ENCODE peak calls at places on chromosomes 6 and 20, in ten cellular contexts. X is cardiac muscle cell; U is right atrium auricular region; R is neuronal stem cell; F is transverse colon; J is CD4-positive, CD25-positive, alpha-beta regulatory T cell; O is SJSA1; D is body of pancreas; T is lower lobe of right lung; P is K562. Q is an unnamed sample.

GRCh38 chr6:11538049-11538798 is 675 bp downstream of the TMEM170B start:
- DNase-seq in X (peak; percentile 56), U (no peak), R (peak; percentile 33), F (peak; percentile 17), J (peak; percentile 26), O (no peak), D (peak; percentile 41), T (peak; percentile 64), P (peak; percentile 30), Q (no peak)

GRCh38 chr6:27188206-27188884 is 59.2 kb upstream of the PRSS16 start:
- DNase-seq in X (peak; percentile 75), U (peak; percentile 83), R (peak; percentile 84), F (peak; percentile 70), J (peak; percentile 31), O (peak; percentile 84), D (peak; percentile 46), T (peak; percentile 59), P (peak; percentile 67), Q (peak; percentile 44)

GRCh38 chr6:25253371-25253770 is 25.8 kb upstream of the CARMIL1 start:
- DNase-seq in X (no peak), U (no peak), R (no peak), F (no peak), J (no peak), O (no peak), D (no peak), T (no peak), P (no peak), Q (no peak)

GRCh38 chr6:96075826-96076225 is 60.1 kb downstream of the FUT9 start:
- DNase-seq in X (no peak), U (no peak), R (no peak), F (no peak), J (no peak), O (peak; percentile 60), D (no peak), T (no peak), P (no peak), Q (no peak)

GRCh38 chr20:18496042-18496441 is 983 bp downstream of the RBBP9 start:
- DNase-seq in X (peak; percentile 7), U (no peak), R (no peak), F (no peak), J (no peak), O (no peak), D (no peak), T (no peak), P (no peak), Q (no peak)

GRCh38 chr6:128074561-128074960 is 173.7 kb upstream of the THEMIS start:
- DNase-seq in X (no peak), U (no peak), R (no peak), F (no peak), J (no peak), O (no peak), D (no peak), T (no peak), P (no peak), Q (no peak)

GRCh38 chr6:27472182-27472616 is 706 bp downstream of the ZNF184 start:
- DNase-seq in X (peak; percentile 51), U (peak; percentile 76), R (peak; percentile 65), F (peak; percentile 77), J (peak; percentile 74), O (no peak), D (peak; percentile 58), T (peak; percentile 66), P (peak; percentile 58), Q (peak; percentile 59)

GRCh38 chr6:34589633-34590139 is 33.6 kb upstream of the SPDEF start:
- DNase-seq in X (no peak), U (no peak), R (no peak), F (no peak), J (no peak), O (no peak), D (no peak), T (no peak), P (no peak), Q (no peak)

GRCh38 chr6:82525775-82526515 is 162.3 kb downstream of the TPBG start:
- DNase-seq in X (no peak), U (no peak), R (no peak), F (no peak), J (no peak), O (no peak), D (no peak), T (no peak), P (no peak), Q (no peak)

GRCh38 chr6:82521369-82521768 is 157.8 kb downstream of the TPBG start:
- DNase-seq in X (no peak), U (no peak), R (no peak), F (no peak), J (no peak), O (no peak), D (no peak), T (no peak), P (no peak), Q (no peak)

GRCh38 chr6:82524031-82524430 is 160.4 kb downstream of the TPBG start:
- DNase-seq in X (no peak), U (no peak), R (no peak), F (no peak), J (no peak), O (no peak), D (no peak), T (no peak), P (no peak), Q (no peak)
- H3K36me3 ChIP-seq in X (no peaks in the 10 kb centered on the region), U (no peaks in the 10 kb centered on the region), R (peaks cover 2% of the 10 kb centered on the region), F (no peaks in the 10 kb centered on the region), J (no peaks in the 10 kb centered on the region), O (no peaks in the 10 kb centered on the region), D (no peaks in the 10 kb centered on the region), T (no peaks in the 10 kb centered on the region), P (no peaks in the 10 kb centered on the region), Q (no peaks in the 10 kb centered on the region)

GRCh38 chr6:138229072-138229471 is 10.8 kb upstream of the PBOV1 start:
- DNase-seq in X (peak; percentile 20), U (no peak), R (no peak), F (no peak), J (no peak), O (no peak), D (no peak), T (no peak), P (no peak), Q (no peak)

GRCh38 chr6:138234363-138234762 is 16.1 kb upstream of the PBOV1 start:
- DNase-seq in X (no peak), U (no peak), R (no peak), F (no peak), J (no peak), O (no peak), D (no peak), T (no peak), P (no peak), Q (no peak)

GRCh38 chr6:138231399-138231886 is 13.2 kb upstream of the PBOV1 start:
- DNase-seq in X (no peak), U (no peak), R (no peak), F (no peak), J (no peak), O (no peak), D (peak; percentile 49), T (no peak), P (no peak), Q (no peak)

GRCh38 chr6:138229663-138230194 is 11.4 kb upstream of the PBOV1 start:
- DNase-seq in X (no peak), U (no peak), R (no peak), F (no peak), J (no peak), O (no peak), D (no peak), T (no peak), P (no peak), Q (no peak)

GRCh38 chr6:138230759-138231398 is 12.6 kb upstream of the PBOV1 start:
- DNase-seq in X (no peak), U (no peak), R (no peak), F (no peak), J (no peak), O (no peak), D (no peak), T (no peak), P (no peak), Q (no peak)
- H3K4me1 ChIP-seq in X (peaks cover 30% of the 10 kb centered on the region), U (no peaks in the 10 kb centered on the region), R (no peaks in the 10 kb centered on the region), F (no peaks in the 10 kb centered on the region), J (no peaks in the 10 kb centered on the region), O (no peaks in the 10 kb centered on the region), D (peaks cover 74% of the 10 kb centered on the region), T (peaks cover 17% of the 10 kb centered on the region), P (no peaks in the 10 kb centered on the region), Q (no peaks in the 10 kb centered on the region)

GRCh38 chr20:23370274-23370673 is 8.3 kb downstream of the GZF1 start:
- DNase-seq in X (no peak), U (no peak), R (no peak), F (no peak), J (no peak), O (no peak), D (no peak), T (no peak), P (no peak), Q (no peak)

GRCh38 chr20:23370873-23371272 is 8.9 kb downstream of the GZF1 start:
- DNase-seq in X (no peak), U (no peak), R (no peak), F (no peak), J (no peak), O (no peak), D (no peak), T (no peak), P (no peak), Q (no peak)

GRCh38 chr20:23368316-23369110 is 6.5 kb downstream of the GZF1 start:
- DNase-seq in X (no peak), U (no peak), R (no peak), F (no peak), J (no peak), O (no peak), D (no peak), T (no peak), P (no peak), Q (no peak)

GRCh38 chr20:23367770-23368169 is 5.8 kb downstream of the GZF1 start:
- DNase-seq in X (no peak), U (no peak), R (no peak), F (no peak), J (no peak), O (no peak), D (no peak), T (no peak), P (no peak), Q (no peak)

GRCh38 chr20:23369424-23369823 is 7.4 kb downstream of the GZF1 start:
- DNase-seq in X (no peak), U (no peak), R (no peak), F (no peak), J (no peak), O (no peak), D (no peak), T (no peak), P (no peak), Q (no peak)
- H3K36me3 ChIP-seq in X (peaks cover 47% of the 10 kb centered on the region), U (peaks cover 72% of the 10 kb centered on the region), R (peaks cover 34% of the 10 kb centered on the region), F (no peaks in the 10 kb centered on the region), J (peaks cover 56% of the 10 kb centered on the region), O (peaks cover 100% of the 10 kb centered on the region), D (peaks cover 9% of the 10 kb centered on the region), T (peaks cover 81% of the 10 kb centered on the region), P (peaks cover 99% of the 10 kb centered on the region), Q (peaks cover 46% of the 10 kb centered on the region)

GRCh38 chr20:32207211-32207625 is 325 bp downstream of the PLAGL2 start:
- DNase-seq in X (no peak), U (no peak), R (no peak), F (no peak), J (no peak), O (peak; percentile 17), D (no peak), T (no peak), P (no peak), Q (no peak)

GRCh38 chr20:32205502-32206382 is 1.8 kb downstream of the PLAGL2 start:
- DNase-seq in X (peak; percentile 54), U (no peak), R (no peak), F (no peak), J (no peak), O (no peak), D (no peak), T (no peak), P (no peak), Q (no peak)

GRCh38 chr20:32207626-32208498 is at the start of the genes PLAGL2 and POFUT1:
- DNase-seq in X (peak; percentile 95), U (peak; percentile 82), R (peak; percentile 84), F (peak; percentile 93), J (peak; percentile 89), O (peak; percentile 83), D (peak; percentile 89), T (peak; percentile 94), P (peak; percentile 98), Q (peak; percentile 61)

GRCh38 chr20:32204485-32205115 is 2.9 kb downstream of the PLAGL2 start:
- DNase-seq in X (no peak), U (no peak), R (no peak), F (no peak), J (no peak), O (no peak), D (no peak), T (no peak), P (no peak), Q (no peak)

GRCh38 chr20:32206383-32207210 is 946 bp downstream of the PLAGL2 start:
- DNase-seq in X (no peak), U (no peak), R (no peak), F (no peak), J (no peak), O (no peak), D (no peak), T (no peak), P (no peak), Q (no peak)
- H3K4me1 ChIP-seq in X (peaks cover 46% of the 10 kb centered on the region), U (peaks cover 54% of the 10 kb centered on the region), R (peaks cover 22% of the 10 kb centered on the region), F (peaks cover 41% of the 10 kb centered on the region), J (peaks cover 61% of the 10 kb centered on the region), O (peaks cover 16% of the 10 kb centered on the region), D (peaks cover 77% of the 10 kb centered on the region), T (peaks cover 66% of the 10 kb centered on the region), P (peaks cover 39% of the 10 kb centered on the region), Q (peaks cover 6% of the 10 kb centered on the region)

Q was measured in HCT116.